ENCODE peak calls at places on chromosomes 16 and 17, in seven cellular contexts. S is A549, L is GM12864, K is AG09319, Y is brain microvascular endothelial cell, D is GM12865, V is BJ. B is an unnamed sample.

GRCh38 chr17:56754523-56755208 is 79.1 kb downstream of the C17orf67 start:
- DNase-seq in S (peak; percentile 70), D (peak; percentile 11), L (no peak), V (no peak), Y (peak; percentile 45), K (no peak), B (no peak)

GRCh38 chr16:27230562-27230991 is 27.3 kb downstream of the KDM8 start:
- DNase-seq in K (no peak), V (no peak), D (no peak), Y (no peak), S (no peak), L (no peak), B (peak; percentile 41)

GRCh38 chr16:15808071-15808470 is 48.8 kb downstream of the MYH11 start:
- DNase-seq in D (no peak), V (no peak), K (no peak), L (no peak), S (no peak), Y (no peak), B (no peak)

GRCh38 chr17:36461330-36462110 is 25.0 kb upstream of the ZNHIT3 start:
- DNase-seq in S (no peak), D (no peak), L (no peak), V (no peak), Y (no peak), K (no peak), B (no peak)

GRCh38 chr17:7824021-7824924 is 9.7 kb upstream of the KDM6B start:
- DNase-seq in V (no peak), S (no peak), L (no peak), D (no peak), Y (no peak), K (no peak), B (no peak)

GRCh38 chr17:77786090-77786489 is 172.4 kb upstream of the TNRC6C start:
- DNase-seq in V (no peak), K (no peak), S (no peak), Y (no peak), D (no peak), L (no peak), B (no peak)

GRCh38 chr16:72787519-72788268 is 260.2 kb downstream of the ZFHX3 start:
- DNase-seq in V (peak; percentile 37), S (no peak), D (peak; percentile 79), K (peak; percentile 60), L (peak; percentile 37), Y (peak; percentile 93), B (peak; percentile 56)

GRCh38 chr16:27284865-27285675 is 16.5 kb upstream of the NSMCE1 start:
- DNase-seq in L (no peak), V (no peak), D (peak; percentile 46), Y (no peak), K (no peak), S (no peak), B (no peak)

GRCh38 chr16:60945225-60945624 is 1091.0 kb downstream of the CDH8 start:
- DNase-seq in K (no peak), L (no peak), Y (no peak), D (no peak), S (no peak), V (no peak), B (no peak)

GRCh38 chr17:62014526-62014925 is 50.6 kb downstream of the MED13 start:
- DNase-seq in Y (no peak), V (peak; percentile 3), S (no peak), L (no peak), K (no peak), D (no peak), B (no peak)

GRCh38 chr17:17603895-17604225 is 12.4 kb upstream of the PEMT start:
- DNase-seq in S (no peak), L (no peak), D (no peak), Y (no peak), K (no peak), V (no peak), B (no peak)

GRCh38 chr17:3030096-3030495 is 33.3 kb downstream of the OR1D5 start:
- DNase-seq in V (no peak), L (no peak), S (no peak), Y (peak; percentile 86), D (no peak), K (no peak), B (no peak)

GRCh38 chr17:52235416-52235960 is 77.0 kb upstream of the CA10 start:
- DNase-seq in K (no peak), D (no peak), Y (no peak), V (no peak), L (no peak), S (no peak), B (no peak)

GRCh38 chr16:11052080-11052808 is 107.9 kb downstream of the CLEC16A start:
- DNase-seq in Y (no peak), D (peak; percentile 92), V (no peak), K (no peak), S (no peak), L (peak; percentile 68), B (no peak)

GRCh38 chr16:48041861-48042435 is 113.8 kb downstream of the ABCC12 start:
- DNase-seq in L (no peak), D (peak; percentile 18), V (no peak), S (no peak), K (no peak), Y (no peak), B (no peak)

GRCh38 chr16:27340654-27341053 is 26.9 kb downstream of the IL4R start:
- DNase-seq in D (no peak), Y (no peak), V (no peak), L (no peak), K (no peak), S (no peak), B (no peak)

GRCh38 chr16:11689031-11689840 is 21.0 kb downstream of the SNN start:
- DNase-seq in D (peak; percentile 86), Y (no peak), K (no peak), S (no peak), L (peak; percentile 84), V (no peak), B (no peak)

GRCh38 chr17:72120878-72121163 is at the start of gene SOX9:
- DNase-seq in L (peak; percentile 38), D (peak; percentile 94), V (peak; percentile 53), Y (peak; percentile 93), K (peak; percentile 82), S (peak; percentile 100), B (no peak)

GRCh38 chr16:67760206-67760605 is 41.1 kb upstream of the GFOD2 start:
- DNase-seq in Y (no peak), S (no peak), V (no peak), K (no peak), D (no peak), L (no peak), B (no peak)

GRCh38 chr17:76074390-76075363 is at the start of gene GALR2:
- DNase-seq in D (no peak), S (peak; percentile 30), L (no peak), V (no peak), K (no peak), Y (no peak), B (no peak)

GRCh38 chr16:27103954-27104353 is 37.2 kb downstream of the C16orf82 start:
- DNase-seq in D (no peak), Y (no peak), K (no peak), L (no peak), V (no peak), S (no peak), B (no peak)

GRCh38 chr16:17151335-17151734 is 319.4 kb downstream of the XYLT1 start:
- DNase-seq in K (no peak), V (no peak), S (no peak), Y (no peak), D (no peak), L (no peak), B (no peak)

GRCh38 chr16:12366313-12366712 is 389.8 kb downstream of the SNX29 start:
- DNase-seq in L (no peak), K (no peak), V (no peak), S (no peak), D (no peak), Y (no peak), B (no peak)

GRCh38 chr16:84699712-84700517 is at the start of gene USP10:
- DNase-seq in K (peak; percentile 36), S (peak; percentile 88), Y (peak; percentile 45), V (no peak), D (peak; percentile 91), L (no peak), B (peak; percentile 92)
- TF ChIP-seq CTCF in K (no peak), S (no peak), Y (no peak), V (no peak), D (no peak), L (no peak), B (no peak)

GRCh38 chr17:21042434-21043295 is at the start of gene USP22:
- DNase-seq in Y (no peak), V (no peak), D (no peak), K (no peak), S (peak; percentile 76), L (peak; percentile 59), B (peak; percentile 80)

GRCh38 chr17:21037117-21037803 is 5.6 kb downstream of the USP22 start:
- DNase-seq in V (no peak), K (no peak), D (no peak), L (no peak), Y (no peak), S (no peak), B (no peak)

GRCh38 chr17:21041753-21042433 is 918 bp downstream of the USP22 start:
- DNase-seq in S (peak; percentile 71), V (no peak), K (peak; percentile 48), Y (peak; percentile 63), L (no peak), D (peak; percentile 86), B (peak; percentile 54)

GRCh38 chr17:21043296-21044232 is 753 bp upstream of the USP22 start:
- DNase-seq in K (peak; percentile 97), L (peak; percentile 93), D (peak; percentile 99), S (peak; percentile 91), Y (peak; percentile 97), V (peak; percentile 86), B (peak; percentile 92)

GRCh38 chr17:21039839-21040575 is 2.8 kb downstream of the USP22 start:
- DNase-seq in L (no peak), Y (no peak), V (no peak), K (no peak), S (peak; percentile 57), D (peak; percentile 75), B (no peak)
- TF ChIP-seq CTCF in L (peak; percentile 49), Y (peak; percentile 61), V (peak; percentile 56), K (peak; percentile 33), S (peak; percentile 62), D (peak; percentile 45), B (no peak)

DNA sequence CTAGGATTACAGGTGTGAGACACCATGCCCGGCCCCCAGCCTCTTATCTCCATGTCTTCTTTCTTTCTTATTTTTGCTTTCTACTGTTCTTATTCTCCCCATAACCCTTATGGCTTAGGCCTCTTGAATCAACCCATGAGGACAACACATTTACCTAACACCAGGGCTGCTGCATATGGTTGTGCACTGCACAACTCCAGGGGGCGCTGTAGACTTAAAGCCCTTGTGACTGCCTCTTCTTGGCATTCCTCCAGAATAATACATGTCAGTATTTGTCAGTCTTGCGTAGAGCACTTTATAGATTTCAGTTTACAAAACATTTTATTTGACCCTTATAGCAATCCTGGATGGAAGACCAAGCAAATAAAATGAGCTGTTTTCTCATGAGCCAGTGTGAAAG is 225.0 kb upstream of the SALL1 start:
- DNase-seq in Y (no peak), V (no peak), K (no peak), S (no peak), L (no peak), D (no peak), B (no peak)
- TF ChIP-seq CTCF in Y (peak; percentile 24), V (no peak), K (no peak), S (peak; percentile 7), L (no peak), D (no peak), B (no peak)

DNA sequence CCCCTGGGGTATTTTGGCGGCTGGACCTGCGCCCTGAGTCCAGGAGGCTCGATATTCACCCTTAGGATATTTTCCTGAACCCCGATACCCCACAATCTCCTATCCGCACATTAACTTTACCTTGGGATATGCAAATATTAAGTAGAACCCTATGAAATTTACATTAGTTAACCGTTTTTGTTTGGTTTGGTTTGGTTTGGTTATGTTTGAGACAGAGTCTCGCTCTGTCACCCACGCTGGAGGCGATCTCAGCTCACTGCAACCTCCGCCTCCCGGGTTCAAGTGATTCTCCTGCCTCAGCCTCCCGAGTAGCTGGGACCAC is 9.3 kb upstream of the NAGS start:
- DNase-seq in Y (no peak), V (no peak), L (no peak), K (no peak), S (no peak), D (no peak), B (no peak)
- TF ChIP-seq CTCF in Y (no peak), V (no peak), L (no peak), K (no peak), S (no peak), D (no peak), B (no peak)

B was measured in activated B cell treated with CpG ODN at 0.5 μM for 24 hours.